ENCODE peak calls at places on chromosomes 4 and X, in seven cellular contexts. One of them, this sample, is unnamed. For H3K4me1, the result is how much of the 10 kb centered on the place peaks cover.

GRCh38 chrX:140822861-140823260 is 113.3 kb downstream of the LINC00632 start:
- DNase-seq in right lobe of liver: no peak
- DNase-seq in gastrocnemius medialis: no peak
- DNase-seq in heart left ventricle: no peak
- DNase-seq in tibial nerve: no peak
- DNase-seq in testis: no peak
- DNase-seq in K562: no peak
- DNase-seq in this sample: no peak

GRCh38 chrX:106621836-106622235 is 10.1 kb downstream of the RADX start:
- DNase-seq in right lobe of liver: no peak
- DNase-seq in gastrocnemius medialis: no peak
- DNase-seq in heart left ventricle: no peak
- DNase-seq in tibial nerve: no peak
- DNase-seq in testis: no peak
- DNase-seq in K562: no peak
- DNase-seq in this sample: no peak

GRCh38 chr4:60201052-60201673 is 999.0 kb upstream of the ADGRL3 start:
- DNase-seq in right lobe of liver: no peak
- DNase-seq in gastrocnemius medialis: no peak
- DNase-seq in heart left ventricle: no peak
- DNase-seq in tibial nerve: peak
- DNase-seq in testis: peak
- DNase-seq in K562: peak
- DNase-seq in this sample: no peak

GRCh38 chrX:39755152-39756032 is 342.4 kb downstream of the BCOR start:
- DNase-seq in right lobe of liver: no peak
- DNase-seq in gastrocnemius medialis: peak
- DNase-seq in heart left ventricle: peak
- DNase-seq in tibial nerve: peak
- DNase-seq in testis: peak
- DNase-seq in K562: peak
- DNase-seq in this sample: peak

GRCh38 chrX:78513996-78514745 is 145.0 kb downstream of the RTL3 start:
- DNase-seq in right lobe of liver: no peak
- DNase-seq in gastrocnemius medialis: no peak
- DNase-seq in heart left ventricle: no peak
- DNase-seq in tibial nerve: no peak
- DNase-seq in testis: no peak
- DNase-seq in K562: no peak
- DNase-seq in this sample: no peak

GRCh38 chr4:14262221-14262620 is 634.7 kb upstream of the BOD1L1 start:
- DNase-seq in right lobe of liver: no peak
- DNase-seq in gastrocnemius medialis: no peak
- DNase-seq in heart left ventricle: no peak
- DNase-seq in tibial nerve: no peak
- DNase-seq in testis: no peak
- DNase-seq in K562: no peak
- DNase-seq in this sample: no peak

GRCh38 chr4:81081156-81081555 is 50.6 kb downstream of the BMP3 start:
- DNase-seq in right lobe of liver: no peak
- DNase-seq in gastrocnemius medialis: no peak
- DNase-seq in heart left ventricle: no peak
- DNase-seq in tibial nerve: no peak
- DNase-seq in testis: no peak
- DNase-seq in K562: no peak
- DNase-seq in this sample: no peak

GRCh38 chr4:185847352-185848078 is 35.5 kb upstream of the SORBS2 start:
- DNase-seq in right lobe of liver: no peak
- DNase-seq in gastrocnemius medialis: no peak
- DNase-seq in heart left ventricle: peak
- DNase-seq in tibial nerve: no peak
- DNase-seq in testis: no peak
- DNase-seq in K562: no peak
- DNase-seq in this sample: no peak

GRCh38 chr4:45100936-45101818 is 374.8 kb upstream of the GNPDA2 start:
- DNase-seq in right lobe of liver: no peak
- DNase-seq in gastrocnemius medialis: no peak
- DNase-seq in heart left ventricle: no peak
- DNase-seq in tibial nerve: no peak
- DNase-seq in testis: no peak
- DNase-seq in K562: no peak
- DNase-seq in this sample: no peak

GRCh38 chrX:133390647-133391046 is 24.6 kb downstream of the GPC4 start:
- DNase-seq in right lobe of liver: no peak
- DNase-seq in gastrocnemius medialis: no peak
- DNase-seq in heart left ventricle: no peak
- DNase-seq in tibial nerve: no peak
- DNase-seq in testis: no peak
- DNase-seq in K562: no peak
- DNase-seq in this sample: no peak

GRCh38 chr4:110195561-110196205 is 2.7 kb downstream of the ELOVL6 start:
- DNase-seq in right lobe of liver: peak
- DNase-seq in gastrocnemius medialis: no peak
- DNase-seq in heart left ventricle: no peak
- DNase-seq in tibial nerve: no peak
- DNase-seq in testis: no peak
- DNase-seq in K562: no peak
- DNase-seq in this sample: no peak

GRCh38 chr4:87007345-87008181 is 72.8 kb downstream of the AFF1 start:
- DNase-seq in right lobe of liver: peak
- DNase-seq in gastrocnemius medialis: peak
- DNase-seq in heart left ventricle: peak
- DNase-seq in tibial nerve: peak
- DNase-seq in testis: peak
- DNase-seq in K562: no peak
- DNase-seq in this sample: peak

GRCh38 chrX:151789179-151789800 is 54.7 kb downstream of the CNGA2 start:
- DNase-seq in right lobe of liver: no peak
- DNase-seq in gastrocnemius medialis: peak
- DNase-seq in heart left ventricle: peak
- DNase-seq in tibial nerve: peak
- DNase-seq in testis: no peak
- DNase-seq in K562: no peak
- DNase-seq in this sample: peak

GRCh38 chrX:117429511-117429910 is 687.1 kb downstream of the KLHL13 start:
- DNase-seq in right lobe of liver: no peak
- DNase-seq in gastrocnemius medialis: no peak
- DNase-seq in heart left ventricle: no peak
- DNase-seq in tibial nerve: no peak
- DNase-seq in testis: no peak
- DNase-seq in K562: no peak
- DNase-seq in this sample: no peak

GRCh38 chr4:122602277-122603142 is 18.4 kb downstream of the IL21 start:
- DNase-seq in right lobe of liver: no peak
- DNase-seq in gastrocnemius medialis: no peak
- DNase-seq in heart left ventricle: no peak
- DNase-seq in tibial nerve: no peak
- DNase-seq in testis: peak
- DNase-seq in K562: peak
- DNase-seq in this sample: no peak

GRCh38 chr4:53105313-53105712 is 243.2 kb downstream of the RASL11B start:
- DNase-seq in right lobe of liver: no peak
- DNase-seq in gastrocnemius medialis: no peak
- DNase-seq in heart left ventricle: no peak
- DNase-seq in tibial nerve: no peak
- DNase-seq in testis: no peak
- DNase-seq in K562: no peak
- DNase-seq in this sample: no peak

DNA sequence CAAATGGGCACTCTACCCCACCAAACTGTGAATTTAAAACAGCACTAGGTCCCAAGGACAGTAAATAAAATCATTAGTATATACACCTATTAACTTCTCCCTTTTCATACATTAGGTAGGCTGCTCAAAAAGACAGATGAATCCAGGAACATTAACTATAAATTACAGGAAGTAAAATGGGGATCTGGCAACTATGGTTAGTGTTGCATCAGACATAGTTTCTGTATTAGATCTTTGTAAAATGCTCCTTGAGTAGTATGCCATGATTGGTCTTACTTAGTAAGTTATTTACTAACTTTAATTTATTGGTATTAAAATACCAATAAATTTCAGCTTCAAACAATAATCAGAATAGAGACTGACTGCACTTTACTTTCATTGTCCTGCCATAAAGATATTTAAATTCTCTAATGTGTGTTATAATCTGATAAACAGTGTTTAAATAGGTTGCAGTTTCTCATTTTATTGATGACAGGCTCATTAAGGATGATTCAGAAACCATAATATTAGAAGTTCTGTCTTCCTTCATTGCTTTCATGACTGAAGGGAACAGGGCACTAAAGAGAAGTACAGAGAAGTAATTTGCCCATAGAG is 31.1 kb upstream of the WDR19 start:
- DNase-seq in right lobe of liver: no peak
- DNase-seq in gastrocnemius medialis: no peak
- DNase-seq in heart left ventricle: no peak
- DNase-seq in tibial nerve: no peak
- DNase-seq in testis: no peak
- DNase-seq in K562: no peak
- DNase-seq in this sample: no peak
- TF ChIP-seq POLR2A in right lobe of liver: no peak
- TF ChIP-seq POLR2A in gastrocnemius medialis: no peak
- TF ChIP-seq POLR2A in heart left ventricle: no peak
- TF ChIP-seq POLR2A in tibial nerve: no peak
- TF ChIP-seq POLR2A in testis: no peak
- TF ChIP-seq POLR2A in K562: no peak
- TF ChIP-seq POLR2A in this sample: no peak

GRCh38 chr4:65202473-65203264 is 467.6 kb downstream of the EPHA5 start:
- DNase-seq in right lobe of liver: no peak
- DNase-seq in gastrocnemius medialis: no peak
- DNase-seq in heart left ventricle: no peak
- DNase-seq in tibial nerve: no peak
- DNase-seq in testis: no peak
- DNase-seq in K562: no peak
- DNase-seq in this sample: no peak
- H3K4me1 ChIP-seq in right lobe of liver: under half
- H3K4me1 ChIP-seq in gastrocnemius medialis: under half
- H3K4me1 ChIP-seq in heart left ventricle: under half
- H3K4me1 ChIP-seq in tibial nerve: under half
- H3K4me1 ChIP-seq in testis: under half
- H3K4me1 ChIP-seq in K562: under half
- H3K4me1 ChIP-seq in this sample: under half

DNA sequence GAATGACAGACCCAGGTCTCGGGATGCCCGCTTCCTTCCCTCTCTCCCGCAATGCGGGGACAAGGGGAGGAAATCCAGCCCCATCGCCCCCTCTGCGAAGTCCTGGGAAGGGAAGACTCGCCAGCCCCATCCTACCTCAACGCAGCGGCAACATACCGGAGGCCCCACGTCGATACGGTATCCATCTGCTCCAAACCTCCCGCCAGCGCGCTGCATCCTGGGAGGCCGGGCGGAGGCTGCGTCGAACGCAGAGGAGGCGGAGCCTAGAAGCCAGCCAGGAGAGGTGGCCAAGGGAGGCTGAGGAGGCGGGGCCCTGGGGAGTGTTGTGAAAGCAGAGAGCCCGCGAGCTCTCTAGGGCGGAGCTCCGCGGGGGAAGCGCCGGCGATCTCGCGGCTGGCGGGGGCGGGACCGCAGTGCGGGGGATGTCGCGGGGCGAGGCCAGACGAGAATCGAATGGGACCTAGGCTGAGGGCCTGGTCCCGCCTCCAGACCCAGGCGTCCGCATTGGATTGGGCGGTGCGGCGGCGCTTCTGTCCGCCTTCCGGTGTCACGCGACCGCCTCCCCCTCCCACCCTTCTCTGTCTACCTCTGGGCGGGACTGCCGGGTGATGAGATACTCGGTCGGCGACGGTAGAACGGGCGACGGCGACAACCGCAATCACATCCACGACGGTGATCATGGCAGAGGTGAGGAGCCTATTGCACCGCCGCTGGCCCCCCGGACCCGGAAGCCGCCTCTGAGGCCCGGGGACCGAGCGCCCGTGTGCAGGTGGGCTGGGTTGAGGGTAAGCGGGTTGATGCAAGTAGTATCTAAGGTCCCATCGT is at the start of the genes FANCB and MOSPD2:
- DNase-seq in right lobe of liver: peak
- DNase-seq in gastrocnemius medialis: peak
- DNase-seq in heart left ventricle: peak
- DNase-seq in tibial nerve: peak
- DNase-seq in testis: peak
- DNase-seq in K562: peak
- DNase-seq in this sample: peak
- TF ChIP-seq POLR2A in right lobe of liver: peak
- TF ChIP-seq POLR2A in gastrocnemius medialis: peak
- TF ChIP-seq POLR2A in heart left ventricle: no peak
- TF ChIP-seq POLR2A in tibial nerve: peak
- TF ChIP-seq POLR2A in testis: no peak
- TF ChIP-seq POLR2A in K562: peak
- TF ChIP-seq POLR2A in this sample: no peak

GRCh38 chr4:8185930-8186329 is 13.2 kb upstream of the SH3TC1 start:
- DNase-seq in right lobe of liver: no peak
- DNase-seq in gastrocnemius medialis: no peak
- DNase-seq in heart left ventricle: no peak
- DNase-seq in tibial nerve: no peak
- DNase-seq in testis: no peak
- DNase-seq in K562: no peak
- DNase-seq in this sample: no peak
- H3K4me1 ChIP-seq in right lobe of liver: under half
- H3K4me1 ChIP-seq in gastrocnemius medialis: half or more
- H3K4me1 ChIP-seq in heart left ventricle: half or more
- H3K4me1 ChIP-seq in tibial nerve: under half
- H3K4me1 ChIP-seq in testis: under half
- H3K4me1 ChIP-seq in K562: under half
- H3K4me1 ChIP-seq in this sample: under half

GRCh38 chrX:80335062-80335830 is 85.0 kb upstream of the TENT5D start:
- DNase-seq in right lobe of liver: peak
- DNase-seq in gastrocnemius medialis: no peak
- DNase-seq in heart left ventricle: peak
- DNase-seq in tibial nerve: peak
- DNase-seq in testis: peak
- DNase-seq in K562: peak
- DNase-seq in this sample: peak
- TF ChIP-seq POLR2A in right lobe of liver: no peak
- TF ChIP-seq POLR2A in gastrocnemius medialis: no peak
- TF ChIP-seq POLR2A in heart left ventricle: no peak
- TF ChIP-seq POLR2A in tibial nerve: no peak
- TF ChIP-seq POLR2A in testis: no peak
- TF ChIP-seq POLR2A in K562: no peak
- TF ChIP-seq POLR2A in this sample: no peak

GRCh38 chr4:2257361-2258001 is 4.4 kb downstream of the MXD4 start:
- DNase-seq in right lobe of liver: no peak
- DNase-seq in gastrocnemius medialis: peak
- DNase-seq in heart left ventricle: peak
- DNase-seq in tibial nerve: peak
- DNase-seq in testis: peak
- DNase-seq in K562: no peak
- DNase-seq in this sample: peak

GRCh38 chr4:2256781-2257191 is 5.1 kb downstream of the MXD4 start:
- DNase-seq in right lobe of liver: peak
- DNase-seq in gastrocnemius medialis: peak
- DNase-seq in heart left ventricle: peak
- DNase-seq in tibial nerve: peak
- DNase-seq in testis: peak
- DNase-seq in K562: peak
- DNase-seq in this sample: peak

GRCh38 chr4:2255501-2256155 is 6.3 kb downstream of the MXD4 start:
- DNase-seq in right lobe of liver: peak
- DNase-seq in gastrocnemius medialis: peak
- DNase-seq in heart left ventricle: peak
- DNase-seq in tibial nerve: peak
- DNase-seq in testis: peak
- DNase-seq in K562: no peak
- DNase-seq in this sample: peak

GRCh38 chr4:2254665-2255500 is 7.0 kb downstream of the MXD4 start:
- DNase-seq in right lobe of liver: no peak
- DNase-seq in gastrocnemius medialis: peak
- DNase-seq in heart left ventricle: peak
- DNase-seq in tibial nerve: peak
- DNase-seq in testis: peak
- DNase-seq in K562: no peak
- DNase-seq in this sample: no peak

GRCh38 chr4:2256156-2256731 is 5.7 kb downstream of the MXD4 start:
- DNase-seq in right lobe of liver: peak
- DNase-seq in gastrocnemius medialis: peak
- DNase-seq in heart left ventricle: peak
- DNase-seq in tibial nerve: peak
- DNase-seq in testis: peak
- DNase-seq in K562: no peak
- DNase-seq in this sample: peak
- H3K4me1 ChIP-seq in right lobe of liver: under half
- H3K4me1 ChIP-seq in gastrocnemius medialis: half or more
- H3K4me1 ChIP-seq in heart left ventricle: half or more
- H3K4me1 ChIP-seq in tibial nerve: half or more
- H3K4me1 ChIP-seq in testis: half or more
- H3K4me1 ChIP-seq in K562: under half
- H3K4me1 ChIP-seq in this sample: under half